ENCODE peak calls at places on chromosome 14, in ten cellular contexts. C is hepatocyte, X is mesothelial cell of epicardium, S is cardiac fibroblast, V is MM.1S, R is mammary epithelial cell, U is tibial artery, T is neural progenitor cell, F is A549, Q is AG04450. A is an unnamed sample.

GRCh38 chr14:61478971-61479473 is 157.6 kb downstream of the PRKCH start:
- DNase-seq in U (no peak), V (peak; percentile 50), S (no peak), X (no peak), R (no peak), Q (no peak), T (no peak), C (no peak), F (no peak), A (no peak)

GRCh38 chr14:37973031-37973908 is 234.4 kb upstream of the SSTR1 start:
- DNase-seq in S (no peak), V (no peak), T (no peak), C (peak; percentile 15), X (no peak), F (no peak), U (no peak), R (no peak), Q (no peak), A (no peak)

GRCh38 chr14:101224356-101225115 is 321.0 kb upstream of the RTL1 start:
- DNase-seq in U (no peak), R (no peak), F (no peak), T (peak; percentile 59), X (peak; percentile 41), S (no peak), Q (no peak), V (no peak), C (peak; percentile 51), A (no peak)

GRCh38 chr14:56081139-56081538 is 37.1 kb upstream of the PELI2 start:
- DNase-seq in C (no peak), Q (no peak), U (no peak), T (no peak), F (no peak), R (no peak), X (no peak), V (no peak), S (no peak), A (no peak)

GRCh38 chr14:29759521-29760340 is 167.9 kb downstream of the PRKD1 start:
- DNase-seq in S (no peak), R (no peak), U (no peak), Q (no peak), F (no peak), X (no peak), T (no peak), C (no peak), V (no peak), A (no peak)

GRCh38 chr14:97523936-97524335 is 726.8 kb downstream of the VRK1 start:
- DNase-seq in U (no peak), C (peak; percentile 35), Q (no peak), S (no peak), X (no peak), T (no peak), V (no peak), F (peak; percentile 6), R (peak; percentile 2), A (no peak)

GRCh38 chr14:101591582-101591981 is 30.3 kb downstream of the DIO3 start:
- DNase-seq in X (no peak), R (no peak), V (no peak), U (no peak), T (no peak), S (no peak), Q (no peak), F (no peak), C (no peak), A (no peak)

GRCh38 chr14:92603309-92604257 is 90.0 kb downstream of the RIN3 start:
- DNase-seq in F (peak; percentile 46), V (no peak), S (peak; percentile 93), X (no peak), R (peak; percentile 51), T (peak; percentile 52), Q (peak; percentile 63), U (peak; percentile 89), C (no peak), A (no peak)

GRCh38 chr14:88518592-88519512 is 36.0 kb downstream of the PTPN21 start:
- DNase-seq in S (peak; percentile 37), C (no peak), Q (peak; percentile 36), U (no peak), R (peak; percentile 73), F (peak; percentile 15), T (no peak), V (peak; percentile 14), X (no peak), A (no peak)

GRCh38 chr14:96069421-96069820 is 30.3 kb downstream of the C14orf132 start:
- DNase-seq in C (no peak), R (no peak), Q (no peak), U (peak; percentile 28), V (no peak), T (no peak), F (no peak), X (no peak), S (no peak), A (no peak)

GRCh38 chr14:54364555-54365415 is 32.0 kb upstream of the CDKN3 start:
- DNase-seq in C (no peak), V (no peak), R (peak; percentile 52), S (peak; percentile 94), T (no peak), Q (no peak), X (no peak), F (no peak), U (peak; percentile 72), A (no peak)

GRCh38 chr14:63843796-63844195 is 9.0 kb upstream of the SYNE2 start:
- DNase-seq in Q (no peak), F (no peak), V (no peak), X (no peak), U (no peak), T (no peak), S (no peak), R (no peak), C (no peak), A (no peak)

DNA sequence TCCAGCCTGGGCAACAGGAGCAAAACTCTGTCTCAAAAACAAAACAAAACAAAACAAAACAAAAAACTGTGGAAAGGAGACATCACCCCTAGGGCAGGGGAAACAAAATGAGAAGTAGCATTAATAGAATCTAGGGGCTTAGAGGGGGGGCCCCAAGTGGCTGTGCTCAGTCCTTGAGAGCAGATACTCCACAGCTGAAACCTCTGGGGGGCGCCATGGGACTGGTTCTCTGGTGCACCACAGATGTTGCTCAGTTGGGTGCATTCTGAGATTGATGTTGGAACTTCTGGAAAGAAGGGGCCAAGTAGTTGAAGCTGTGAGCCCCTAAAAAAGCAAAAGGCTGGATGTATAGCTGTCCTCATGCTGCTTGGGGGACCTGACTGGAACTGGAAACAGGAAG is 11.8 kb upstream of the SYNE2 start:
- DNase-seq in S (no peak), U (no peak), V (no peak), R (no peak), C (no peak), X (no peak), T (peak; percentile 23), F (no peak), Q (no peak), A (no peak)
- TF ChIP-seq CTCF in S (peak; percentile 5), U (no peak), V (no peak), R (peak; percentile 17), C (no peak), X (no peak), T (peak; percentile 17), F (no peak), Q (no peak), A (no peak)

GRCh38 chr14:21863289-21863688 is 189.7 kb upstream of the OR4E1 start:
- DNase-seq in F (no peak), Q (no peak), T (no peak), R (no peak), V (no peak), S (no peak), X (no peak), U (no peak), C (no peak), A (no peak)

GRCh38 chr14:21861153-21861552 is 187.5 kb upstream of the OR4E1 start:
- DNase-seq in Q (no peak), C (no peak), U (no peak), V (no peak), T (no peak), S (no peak), R (no peak), X (no peak), F (no peak), A (no peak)

DNA sequence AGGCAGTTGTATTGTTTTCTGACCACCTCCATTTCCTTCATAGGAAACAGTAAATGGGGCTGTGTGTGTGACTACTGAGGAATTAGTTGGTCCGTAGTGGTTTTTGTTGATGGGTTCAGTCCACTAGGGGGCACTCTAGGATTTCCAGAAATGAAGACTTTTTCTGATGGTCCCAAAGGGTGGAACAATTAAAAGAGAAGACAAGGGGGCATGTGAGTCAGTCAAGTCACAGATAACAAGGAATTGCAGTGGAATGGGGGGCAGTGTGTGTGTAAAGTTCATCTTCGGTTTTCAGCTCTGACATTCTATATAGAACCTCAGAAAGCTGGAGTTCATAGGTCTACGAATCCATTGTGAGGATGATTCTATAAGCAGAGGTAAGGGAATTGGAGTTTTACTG is 186.6 kb upstream of the OR4E1 start:
- DNase-seq in U (no peak), X (no peak), F (peak; percentile 28), S (peak; percentile 3), V (peak; percentile 34), R (peak; percentile 22), T (peak; percentile 56), C (no peak), Q (no peak), A (no peak)
- TF ChIP-seq CTCF in U (no peak), X (peak; percentile 60), F (peak; percentile 41), S (peak; percentile 23), V (peak; percentile 49), R (peak; percentile 36), T (peak; percentile 73), C (peak; percentile 32), Q (peak; percentile 28), A (peak; percentile 59)

DNA sequence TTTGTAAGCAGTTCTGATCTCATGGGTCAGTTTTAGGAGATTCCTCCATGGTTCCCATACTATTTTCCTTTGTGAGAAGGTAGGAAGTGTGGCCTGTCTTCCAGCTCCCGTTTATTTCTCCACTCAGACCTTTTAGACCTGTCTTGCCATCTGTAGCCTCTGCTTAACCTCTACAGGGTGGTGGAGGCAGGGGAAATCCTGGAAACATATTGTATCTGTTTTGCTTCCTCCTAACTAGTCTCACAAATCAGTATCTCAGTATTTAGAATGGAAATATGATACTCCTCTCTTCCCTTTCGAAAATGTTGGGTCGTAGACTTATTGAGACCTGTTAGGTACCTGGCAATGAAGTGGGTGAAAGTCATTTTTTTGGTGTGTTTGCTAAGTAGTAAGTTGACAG is 399.4 kb upstream of the RGS6 start:
- DNase-seq in X (no peak), T (no peak), C (no peak), V (no peak), R (no peak), F (no peak), U (no peak), Q (no peak), S (no peak), A (no peak)
- TF ChIP-seq CTCF in X (no peak), T (no peak), C (no peak), V (no peak), R (no peak), F (no peak), U (no peak), Q (no peak), S (no peak), A (no peak)

DNA sequence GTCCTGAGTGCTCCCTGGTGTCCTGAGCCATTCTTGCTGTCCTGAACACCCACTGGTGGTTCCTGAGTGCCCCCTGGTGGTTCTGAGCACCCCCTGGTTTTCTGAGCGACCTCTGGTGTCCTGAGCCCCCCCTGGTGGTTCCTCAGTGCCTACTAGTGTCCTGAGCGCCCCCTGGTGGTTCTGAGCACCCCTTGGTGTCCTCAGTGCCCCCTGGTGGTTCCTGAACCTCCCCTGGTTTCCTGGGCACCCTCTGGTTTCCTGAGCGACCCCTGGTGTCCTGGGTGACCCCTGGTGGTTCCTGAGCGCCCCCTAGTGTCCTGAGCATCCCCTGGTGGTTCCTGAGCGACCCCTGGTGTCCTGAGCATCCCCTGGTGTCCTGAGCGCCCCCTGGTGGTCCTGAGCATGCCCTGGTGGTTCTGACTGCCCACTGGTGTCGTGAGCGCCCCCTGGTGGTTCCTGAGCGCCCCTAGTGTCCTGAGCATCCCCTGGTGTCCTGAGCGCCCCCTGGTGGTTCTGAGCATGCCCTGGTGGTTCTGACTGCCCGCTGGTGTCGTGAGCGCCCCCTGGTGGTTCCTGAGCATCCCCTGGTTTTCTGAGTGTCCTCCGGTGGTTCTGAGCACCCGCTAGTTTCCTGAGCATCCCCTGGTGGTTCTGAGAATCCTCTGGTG is 473.1 kb downstream of the TMEM121 start:
- DNase-seq in F (peak; percentile 84), V (no peak), S (no peak), C (peak; percentile 11), X (no peak), T (peak; percentile 10), Q (no peak), U (no peak), R (no peak), A (peak; percentile 1)
- TF ChIP-seq CTCF in F (peak; percentile 28), V (no peak), S (peak; percentile 45), C (no peak), X (no peak), T (peak; percentile 43), Q (peak; percentile 2), U (peak; percentile 10), R (peak; percentile 3), A (no peak)

A was measured in neural crest cell.